ENCODE peak calls at places on chromosomes 12 and 14, in seven cellular contexts. V is suprapubic skin; W is fibroblast of the aortic adventitia; J is heart right ventricle; B is neuronal stem cell; S is cardiac fibroblast; P is Jurkat, Clone E6-1. A is an unnamed sample.

GRCh38 chr12:46998811-46999368 is 80.5 kb upstream of the PCED1B start:
- DNase-seq in V (no peak), W (peak; percentile 61), J (no peak), B (no peak), S (peak; percentile 84), P (no peak), A (no peak)

GRCh38 chr12:42130670-42131402 is 13.8 kb downstream of the GXYLT1 start:
- DNase-seq in V (no peak), W (peak; percentile 56), J (no peak), B (no peak), S (peak; percentile 82), P (no peak), A (no peak)

GRCh38 chr12:60335765-60336164 is 739.9 kb downstream of the SLC16A7 start:
- DNase-seq in V (no peak), W (peak; percentile 62), J (no peak), B (no peak), S (peak; percentile 58), P (no peak), A (no peak)

GRCh38 chr14:101105045-101105444 is 201.5 kb upstream of the RTL1 start:
- DNase-seq in V (no peak), W (no peak), J (no peak), B (no peak), S (no peak), P (no peak), A (no peak)

GRCh38 chr12:111034148-111034910 is 114.0 kb upstream of the MYL2 start:
- DNase-seq in V (no peak), W (no peak), J (no peak), B (peak; percentile 42), S (no peak), P (no peak), A (no peak)

GRCh38 chr12:89983622-89984021 is 275.0 kb upstream of the ATP2B1 start:
- DNase-seq in V (no peak), W (no peak), J (no peak), B (no peak), S (no peak), P (no peak), A (peak; percentile 20)

GRCh38 chr12:3291939-3292338 is 199.1 kb upstream of the PRMT8 start:
- DNase-seq in V (no peak), W (no peak), J (no peak), B (no peak), S (no peak), P (no peak), A (no peak)

GRCh38 chr12:94240171-94240570 is 91.8 kb downstream of the PLXNC1 start:
- DNase-seq in V (no peak), W (no peak), J (no peak), B (no peak), S (no peak), P (no peak), A (peak; percentile 90)

GRCh38 chr12:6311822-6312528 is 1.5 kb downstream of the PLEKHG6 start:
- DNase-seq in V (no peak), W (no peak), J (no peak), B (no peak), S (no peak), P (no peak), A (no peak)

GRCh38 chr12:132215644-132215989 is 71.4 kb downstream of the NOC4L start:
- DNase-seq in V (no peak), W (no peak), J (no peak), B (no peak), S (no peak), P (no peak), A (no peak)

GRCh38 chr12:116713529-116713928 is 24.3 kb downstream of the SPRING1 start:
- DNase-seq in V (no peak), W (no peak), J (no peak), B (no peak), S (peak; percentile 9), P (no peak), A (no peak)

GRCh38 chr14:89013098-89013504 is 188.7 kb downstream of the TTC8 start:
- DNase-seq in V (no peak), W (peak; percentile 27), J (no peak), B (no peak), S (peak; percentile 62), P (peak; percentile 37), A (peak; percentile 18)

GRCh38 chr14:104891664-104892500 is 26.8 kb downstream of the CEP170B start:
- DNase-seq in V (peak; percentile 78), W (no peak), J (peak; percentile 3), B (no peak), S (no peak), P (no peak), A (no peak)

GRCh38 chr12:20487519-20487918 is 119.2 kb downstream of the PDE3A start:
- DNase-seq in V (no peak), W (no peak), J (no peak), B (no peak), S (no peak), P (no peak), A (no peak)

GRCh38 chr14:93114068-93114710 is 1.5 kb downstream of the ITPK1 start:
- DNase-seq in V (no peak), W (no peak), J (no peak), B (peak; percentile 11), S (no peak), P (no peak), A (peak; percentile 23)

GRCh38 chr14:52391866-52392600 is 77.9 kb downstream of the PTGER2 start:
- DNase-seq in V (no peak), W (peak; percentile 88), J (no peak), B (no peak), S (peak; percentile 81), P (no peak), A (no peak)

GRCh38 chr12:43884683-43885410 is 49.0 kb downstream of the TMEM117 start:
- DNase-seq in V (no peak), W (no peak), J (peak; percentile 6), B (peak; percentile 1), S (no peak), P (no peak), A (no peak)

GRCh38 chr12:110807640-110808039 is 39.1 kb upstream of the CCDC63 start:
- DNase-seq in V (no peak), W (no peak), J (no peak), B (no peak), S (no peak), P (no peak), A (no peak)

GRCh38 chr14:65277027-65277426 is 135.5 kb upstream of the FUT8 start:
- DNase-seq in V (no peak), W (no peak), J (no peak), B (no peak), S (no peak), P (no peak), A (no peak)

GRCh38 chr14:68181395-68182326 is 362.1 kb downstream of the RAD51B start:
- DNase-seq in V (no peak), W (peak; percentile 50), J (no peak), B (no peak), S (peak; percentile 67), P (no peak), A (no peak)

GRCh38 chr14:68178282-68178681 is 358.7 kb downstream of the RAD51B start:
- DNase-seq in V (no peak), W (no peak), J (no peak), B (no peak), S (no peak), P (no peak), A (no peak)

GRCh38 chr14:68177728-68178127 is 358.1 kb downstream of the RAD51B start:
- DNase-seq in V (no peak), W (no peak), J (no peak), B (no peak), S (no peak), P (no peak), A (no peak)

GRCh38 chr14:68188174-68188573 is 368.6 kb downstream of the RAD51B start:
- DNase-seq in V (no peak), W (no peak), J (no peak), B (no peak), S (no peak), P (no peak), A (no peak)

GRCh38 chr14:68182492-68182891 is 362.9 kb downstream of the RAD51B start:
- DNase-seq in V (no peak), W (no peak), J (no peak), B (no peak), S (no peak), P (no peak), A (no peak)
- H3K4me3 ChIP-seq in V (no peak overlapping the region), W (no peak overlapping the region), J (no peak overlapping the region), B (no peak overlapping the region), S (no peak overlapping the region), P (no peak overlapping the region), A (no peak overlapping the region)

DNA sequence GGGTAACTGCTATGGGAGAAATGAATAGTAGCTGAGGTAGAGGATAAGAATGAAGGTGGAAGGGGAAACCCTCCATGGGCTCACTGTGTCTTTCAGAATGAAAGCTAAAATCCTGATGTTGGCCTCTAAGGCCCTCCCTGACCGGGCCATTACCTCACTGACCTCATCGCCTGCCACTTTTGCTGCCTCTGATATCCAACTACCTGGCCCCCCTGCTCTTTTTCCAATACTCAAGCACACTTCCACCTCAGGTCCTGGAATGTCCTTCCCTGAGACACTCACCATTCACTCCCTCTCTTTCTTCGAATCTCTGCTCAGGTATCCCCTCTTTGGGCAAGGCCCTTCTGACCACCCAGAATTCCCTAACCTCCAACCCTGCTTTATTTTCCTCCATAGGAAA is 1.4 kb upstream of the BATF start:
- DNase-seq in V (no peak), W (no peak), J (no peak), B (no peak), S (no peak), P (no peak), A (no peak)
- H3K4me3 ChIP-seq in V (no peak overlapping the region), W (no peak overlapping the region), J (no peak overlapping the region), B (no peak overlapping the region), S (no peak overlapping the region), P (no peak overlapping the region), A (no peak overlapping the region)

DNA sequence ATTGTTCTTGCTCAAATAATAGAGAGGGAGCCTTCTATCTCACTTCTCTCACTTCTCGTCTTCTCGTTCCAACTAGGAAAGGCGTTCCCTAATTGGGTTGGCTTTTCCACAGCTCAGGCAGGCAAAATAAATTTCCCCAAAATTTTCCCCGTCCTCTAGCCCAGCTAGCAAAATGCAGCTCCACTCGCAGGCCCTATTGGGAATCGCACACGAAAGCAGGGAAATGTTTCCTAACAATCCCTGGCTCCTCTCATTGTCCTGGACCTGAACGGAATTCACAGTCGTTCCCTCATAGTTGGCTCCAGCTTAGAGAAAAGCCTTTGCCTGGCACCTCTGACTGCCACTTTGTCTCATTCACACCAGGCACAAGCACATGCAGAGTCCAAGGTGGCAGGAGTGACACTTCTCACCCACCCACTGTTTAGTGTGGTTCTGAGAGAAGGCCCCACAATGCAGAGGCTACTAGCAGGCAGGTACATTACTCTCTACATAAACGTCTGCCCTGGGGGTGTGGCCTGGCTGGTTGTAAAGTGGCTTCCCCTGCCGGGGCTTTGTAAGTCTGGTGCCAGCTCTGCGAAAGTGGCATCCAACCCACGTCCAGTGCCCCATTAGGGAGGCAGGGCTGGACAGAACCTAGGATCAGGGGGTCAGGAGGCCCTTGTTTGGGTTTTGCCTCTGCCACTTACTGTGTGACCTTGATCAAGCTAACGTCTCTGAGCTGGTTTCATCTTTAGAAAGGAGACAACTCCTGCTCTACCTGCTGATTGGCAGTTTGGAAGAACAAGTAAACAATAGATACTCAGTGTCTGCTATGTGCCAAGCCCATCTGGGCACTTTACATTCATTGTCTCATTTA is 4.2 kb downstream of the SERPINA10 start:
- DNase-seq in V (no peak), W (no peak), J (no peak), B (no peak), S (no peak), P (no peak), A (no peak)
- H3K4me3 ChIP-seq in V (no peak overlapping the region), W (no peak overlapping the region), J (no peak overlapping the region), B (no peak overlapping the region), S (no peak overlapping the region), P (no peak overlapping the region), A (no peak overlapping the region)

GRCh38 chr14:56199095-56199975 is 81.1 kb downstream of the PELI2 start:
- DNase-seq in V (no peak), W (peak; percentile 94), J (peak; percentile 61), B (no peak), S (peak; percentile 100), P (no peak), A (no peak)
- H3K4me3 ChIP-seq in V (no peak overlapping the region), W (no peak overlapping the region), J (no peak overlapping the region), B (no peak overlapping the region), S (no peak overlapping the region), P (no peak overlapping the region), A (no peak overlapping the region)

A was measured in OCI-LY7.